ENCODE peak calls at places on chromosomes 6 and 20, in four cellular contexts. V is endothelial cell, Z is vagina, Q is D721Med. N is an unnamed sample.

GRCh38 chr6:12010635-12011275 is 1.4 kb upstream of the HIVEP1 start:
- DNase-seq in Z (peak), Q (no peak), V (peak), N (no peak)

GRCh38 chr6:155177369-155177961 is 86.3 kb upstream of the CLDN20 start:
- DNase-seq in V (peak), Q (peak), Z (no peak), N (peak)

GRCh38 chr6:56292505-56293181 is 45.3 kb upstream of the COL21A1 start:
- DNase-seq in V (peak), Z (no peak), Q (peak), N (no peak)

GRCh38 chr6:27250955-27251671 is 3.6 kb downstream of the PRSS16 start:
- DNase-seq in Z (no peak), Q (peak), V (peak), N (peak)

GRCh38 chr20:36152266-36152665 is 2.3 kb upstream of the EPB41L1 start:
- DNase-seq in V (no peak), Q (no peak), Z (no peak), N (no peak)

GRCh38 chr6:13943943-13944342 is 19.2 kb downstream of the RNF182 start:
- DNase-seq in V (no peak), Z (no peak), Q (no peak), N (no peak)

GRCh38 chr6:133757330-133757729 is 131.6 kb upstream of the TCF21 start:
- DNase-seq in V (no peak), Z (no peak), Q (no peak), N (no peak)

GRCh38 chr20:49507741-49508434 is 25.4 kb upstream of the KCNB1 start:
- DNase-seq in Q (no peak), Z (no peak), V (no peak), N (no peak)

GRCh38 chr6:109979033-109979921 is 1.2 kb downstream of the GPR6 start:
- DNase-seq in Q (no peak), Z (no peak), V (peak), N (no peak)

GRCh38 chr6:37244430-37245310 is 12.9 kb upstream of the TBC1D22B start:
- DNase-seq in V (no peak), Q (no peak), Z (peak), N (no peak)

GRCh38 chr6:53335224-53335994 is 13.3 kb downstream of the ELOVL5 start:
- DNase-seq in V (peak), Q (no peak), Z (no peak), N (peak)

GRCh38 chr6:45364466-45364865 is 13.3 kb downstream of the SUPT3H start:
- DNase-seq in Q (no peak), Z (no peak), V (no peak), N (no peak)

GRCh38 chr6:15303920-15304291 is 58.0 kb downstream of the JARID2 start:
- DNase-seq in V (no peak), Z (no peak), Q (no peak), N (no peak)

GRCh38 chr6:167400482-167401138 is 75.7 kb downstream of the TTLL2 start:
- DNase-seq in Z (peak), V (peak), Q (no peak), N (no peak)

GRCh38 chr6:143586557-143586956 is 75.0 kb upstream of the FUCA2 start:
- DNase-seq in V (no peak), Q (no peak), Z (no peak), N (no peak)

GRCh38 chr6:72035483-72035882 is 149.1 kb downstream of the RIMS1 start:
- DNase-seq in V (no peak), Q (no peak), Z (no peak), N (no peak)

GRCh38 chr6:108492131-108492766 is 68.5 kb upstream of the FOXO3 start:
- DNase-seq in Z (no peak), V (peak), Q (no peak), N (no peak)

GRCh38 chr6:3977875-3978711 is 100.8 kb downstream of the FAM217A start:
- DNase-seq in V (peak), Z (no peak), Q (no peak), N (peak)

GRCh38 chr20:17571967-17572638 is 2.2 kb downstream of the DSTN start:
- DNase-seq in Q (no peak), V (no peak), Z (no peak), N (no peak)

GRCh38 chr6:158522616-158523015 is 37.3 kb upstream of the TMEM181 start:
- DNase-seq in V (no peak), Q (no peak), Z (no peak), N (no peak)

GRCh38 chr6:151502499-151502898 is 8.7 kb downstream of the CCDC170 start:
- DNase-seq in Q (no peak), Z (no peak), V (no peak), N (no peak)

GRCh38 chr6:106511274-106512047 is 117.8 kb downstream of the RTN4IP1 start:
- DNase-seq in Z (no peak), V (peak), Q (no peak), N (peak)

GRCh38 chr6:42929928-42930360 is 664 bp downstream of the CNPY3 start:
- DNase-seq in Q (no peak), Z (no peak), V (no peak), N (peak)

GRCh38 chr6:3615391-3616380 is 135.8 kb downstream of the PXDC1 start:
- DNase-seq in Z (peak), V (no peak), Q (no peak), N (no peak)

GRCh38 chr6:160221423-160221822 is 37.2 kb downstream of the SLC22A2 start:
- DNase-seq in Q (no peak), Z (no peak), V (no peak), N (no peak)
- TF ChIP-seq CTCF in Q (peak), Z (no peak), V (no peak), N (no peak)

DNA sequence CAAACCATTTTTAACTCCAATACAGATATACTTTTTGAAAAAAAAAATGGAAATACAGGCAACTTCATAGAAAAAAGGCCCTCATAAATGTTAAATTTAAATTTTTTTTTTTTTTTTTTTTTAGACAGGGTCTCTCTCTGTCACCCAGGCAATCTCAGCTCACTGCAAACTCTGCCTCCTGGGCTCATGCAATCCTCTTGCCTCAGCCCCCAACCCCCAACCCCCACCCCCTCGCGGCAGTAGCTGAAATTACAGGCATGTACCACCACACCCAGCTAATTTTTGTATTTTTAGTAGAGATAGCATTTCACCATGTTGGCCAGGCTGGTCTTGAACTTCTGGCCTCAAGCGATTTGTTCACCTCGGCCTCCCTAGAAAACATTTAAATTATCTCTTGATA is 12.8 kb upstream of the ULBP3 start:
- DNase-seq in V (no peak), Q (no peak), Z (no peak), N (no peak)
- TF ChIP-seq CTCF in V (peak), Q (no peak), Z (no peak), N (no peak)

GRCh38 chr20:62739581-62740285 is 31.1 kb downstream of the NTSR1 start:
- DNase-seq in Z (no peak), V (no peak), Q (no peak), N (peak)

GRCh38 chr20:62741191-62741676 is 32.6 kb downstream of the NTSR1 start:
- DNase-seq in Q (no peak), V (peak), Z (no peak), N (no peak)

GRCh38 chr20:62739067-62739466 is 30.4 kb downstream of the NTSR1 start:
- DNase-seq in Z (no peak), Q (no peak), V (no peak), N (no peak)

GRCh38 chr20:62741701-62742491 is 33.3 kb downstream of the NTSR1 start:
- DNase-seq in V (no peak), Z (no peak), Q (no peak), N (no peak)

GRCh38 chr20:62740286-62741141 is 31.9 kb downstream of the NTSR1 start:
- DNase-seq in Z (no peak), Q (no peak), V (no peak), N (peak)
- TF ChIP-seq CTCF in Z (no peak), Q (no peak), V (no peak), N (no peak)

GRCh38 chr6:138309695-138310094 is 68.0 kb upstream of the SMIM28 start:
- DNase-seq in V (no peak), Z (no peak), Q (no peak), N (no peak)

GRCh38 chr6:138308728-138309110 is 69.0 kb upstream of the SMIM28 start:
- DNase-seq in V (no peak), Q (no peak), Z (no peak), N (no peak)

GRCh38 chr6:138307816-138308727 is 69.6 kb upstream of the SMIM28 start:
- DNase-seq in V (no peak), Q (no peak), Z (no peak), N (no peak)

GRCh38 chr6:138310294-138310693 is 67.4 kb upstream of the SMIM28 start:
- DNase-seq in Z (no peak), V (no peak), Q (no peak), N (no peak)

GRCh38 chr6:138311268-138311667 is 66.4 kb upstream of the SMIM28 start:
- DNase-seq in V (no peak), Z (no peak), Q (no peak), N (no peak)
- TF ChIP-seq CTCF in V (no peak), Z (no peak), Q (no peak), N (no peak)

DNA sequence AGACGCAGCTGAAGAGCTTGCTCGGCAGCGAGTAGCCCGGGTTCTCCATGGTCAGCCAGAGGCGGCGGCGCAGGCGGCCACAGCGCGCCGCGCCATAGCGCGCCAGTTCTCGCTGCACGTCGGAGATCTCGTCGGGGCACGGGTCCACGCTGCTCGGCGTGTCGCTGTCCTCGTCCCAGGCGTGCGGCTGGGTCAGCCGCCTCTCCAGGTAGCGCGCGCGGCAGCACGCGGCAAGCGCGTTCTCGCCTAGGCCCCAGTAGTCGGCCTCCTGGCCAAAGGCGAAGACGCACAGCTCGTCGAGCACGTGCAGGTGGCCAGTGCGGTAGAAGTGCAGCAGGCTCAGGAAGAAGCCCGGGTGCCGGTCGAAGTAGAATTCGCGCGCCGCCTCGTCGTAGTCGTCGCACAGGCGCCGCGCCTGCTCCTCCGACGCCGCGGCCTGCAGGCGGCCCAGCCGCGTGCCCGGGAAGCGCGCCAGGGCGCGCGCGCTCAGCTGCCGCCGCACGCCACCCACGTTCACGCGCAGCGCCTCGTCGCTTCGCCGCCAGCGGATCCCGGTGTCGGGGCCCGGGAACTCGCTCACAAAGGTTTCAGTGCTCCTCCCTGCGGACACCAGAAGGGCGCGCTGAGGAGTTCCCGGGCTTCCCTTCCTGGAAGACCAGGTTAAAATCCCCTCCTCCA is 2.7 kb downstream of the KCNS1 start:
- DNase-seq in V (peak), Z (no peak), Q (no peak), N (peak)
- TF ChIP-seq CTCF in V (no peak), Z (no peak), Q (no peak), N (no peak)

DNA sequence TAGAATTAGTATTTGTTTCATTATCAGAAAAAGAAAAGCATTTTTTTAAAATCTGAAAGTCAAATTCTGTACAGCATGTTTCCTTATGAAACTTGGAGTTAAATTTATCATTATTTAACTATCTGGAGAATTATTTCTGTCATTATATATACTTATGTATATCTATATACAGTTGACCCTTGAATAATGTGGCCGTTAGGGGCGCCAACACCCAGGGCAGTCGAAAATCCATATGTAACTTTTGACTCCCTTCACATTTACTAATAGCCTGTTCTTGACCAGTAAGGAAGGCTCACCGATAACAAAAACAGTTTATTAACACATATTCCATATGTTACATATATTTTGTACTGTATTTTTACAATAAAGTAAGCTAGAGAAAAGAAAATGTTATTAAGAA is 341.2 kb downstream of the ADGRB3 start:
- DNase-seq in V (no peak), Z (no peak), Q (no peak), N (no peak)
- TF ChIP-seq CTCF in V (no peak), Z (no peak), Q (peak), N (no peak)

GRCh38 chr20:52306477-52306876 is 114.9 kb upstream of the ZFP64 start:
- DNase-seq in Q (no peak), V (no peak), Z (peak), N (no peak)

GRCh38 chr20:52313335-52313963 is 121.9 kb upstream of the ZFP64 start:
- DNase-seq in Z (no peak), V (peak), Q (no peak), N (no peak)

GRCh38 chr20:52311209-52311794 is 119.7 kb upstream of the ZFP64 start:
- DNase-seq in V (no peak), Z (no peak), Q (no peak), N (no peak)

GRCh38 chr20:52312131-52312729 is 120.7 kb upstream of the ZFP64 start:
- DNase-seq in Q (no peak), V (peak), Z (no peak), N (peak)
- TF ChIP-seq CTCF in Q (peak), V (peak), Z (peak), N (peak)